ENCODE peak calls at places on chromosomes 7 and 10, in nine cellular contexts. S is GM23248, E is SK-N-SH, W is GM23338, O is HCT116, U is hepatocyte, Z is PC-3, Y is OCI-LY7, J is MM.1S. F is an unnamed sample. For H3K9me2, the result is how much of the 10 kb centered on the place peaks cover.

GRCh38 chr10:7121154-7121797 is 289.6 kb downstream of the SFMBT2 start:
- DNase-seq in S (peak), E (peak), W (peak), O (peak), U (peak), Z (peak), Y (peak), J (peak), F (peak)

GRCh38 chr10:72176701-72177100 is 39.1 kb upstream of the ANAPC16 start:
- DNase-seq in S (no peak), E (no peak), W (no peak), O (no peak), U (no peak), Z (no peak), Y (no peak), J (no peak), F (no peak)

GRCh38 chr10:71063431-71063830 is 148.9 kb upstream of the UNC5B start:
- DNase-seq in S (no peak), E (no peak), W (no peak), O (no peak), U (no peak), Z (no peak), Y (no peak), J (no peak), F (no peak)

GRCh38 chr10:5559642-5560141 is 34.9 kb downstream of the CALML3 start:
- DNase-seq in S (peak), E (no peak), W (no peak), O (no peak), U (no peak), Z (peak), Y (no peak), J (no peak), F (no peak)

GRCh38 chr7:139034855-139035587 is 821 bp downstream of the ZC3HAV1L start:
- DNase-seq in S (peak), E (peak), W (peak), O (no peak), U (peak), Z (peak), Y (no peak), J (no peak), F (no peak)

GRCh38 chr10:62278461-62278910 is 9.8 kb upstream of the RTKN2 start:
- DNase-seq in S (peak), E (no peak), W (no peak), O (no peak), U (no peak), Z (peak), Y (no peak), J (no peak), F (no peak)

GRCh38 chr10:56319386-56319785 is 41.7 kb downstream of the ZWINT start:
- DNase-seq in S (no peak), E (no peak), W (no peak), O (no peak), U (no peak), Z (peak), Y (no peak), J (peak), F (no peak)

GRCh38 chr7:50631639-50632038 is 66.4 kb upstream of the DDC start:
- DNase-seq in S (no peak), E (no peak), W (no peak), O (no peak), U (no peak), Z (no peak), Y (no peak), J (no peak), F (no peak)

GRCh38 chr7:80047032-80047431 is 87.6 kb upstream of the GNAI1 start:
- DNase-seq in S (no peak), E (no peak), W (no peak), O (no peak), U (no peak), Z (no peak), Y (no peak), J (no peak), F (no peak)

GRCh38 chr10:74754397-74754796 is 72.0 kb upstream of the KAT6B start:
- DNase-seq in S (no peak), E (no peak), W (no peak), O (no peak), U (no peak), Z (no peak), Y (no peak), J (no peak), F (no peak)

GRCh38 chr7:63900394-63901203 is 98.0 kb upstream of the ZNF722 start:
- DNase-seq in S (peak), E (peak), W (no peak), O (no peak), U (no peak), Z (peak), Y (no peak), J (peak), F (no peak)

GRCh38 chr10:44931621-44932337 is 20.6 kb downstream of the TMEM72 start:
- DNase-seq in S (no peak), E (no peak), W (no peak), O (no peak), U (no peak), Z (no peak), Y (no peak), J (no peak), F (no peak)

GRCh38 chr10:122636953-122637352 is 62.7 kb downstream of the C10orf120 start:
- DNase-seq in S (no peak), E (peak), W (no peak), O (no peak), U (no peak), Z (no peak), Y (no peak), J (no peak), F (no peak)

GRCh38 chr7:8212638-8213037 is 49.3 kb downstream of the ICA1 start:
- DNase-seq in S (no peak), E (no peak), W (no peak), O (no peak), U (no peak), Z (no peak), Y (no peak), J (no peak), F (no peak)

GRCh38 chr10:12042409-12042796 is 206 bp downstream of the UPF2 start:
- DNase-seq in S (peak), E (no peak), W (peak), O (no peak), U (peak), Z (no peak), Y (peak), J (no peak), F (peak)

GRCh38 chr10:6211341-6212265 is 8.9 kb downstream of the PFKFB3 start:
- DNase-seq in S (peak), E (peak), W (peak), O (no peak), U (peak), Z (no peak), Y (no peak), J (no peak), F (no peak)

GRCh38 chr7:145893925-145894535 is 222.6 kb upstream of the CNTNAP2 start:
- DNase-seq in S (no peak), E (no peak), W (no peak), O (no peak), U (no peak), Z (no peak), Y (no peak), J (no peak), F (no peak)

GRCh38 chr7:50718876-50719275 is 63.8 kb downstream of the GRB10 start:
- DNase-seq in S (no peak), E (no peak), W (no peak), O (no peak), U (no peak), Z (peak), Y (no peak), J (no peak), F (no peak)

GRCh38 chr10:10803273-10803672 is 214.4 kb upstream of the CELF2 start:
- DNase-seq in S (peak), E (no peak), W (no peak), O (no peak), U (no peak), Z (no peak), Y (no peak), J (no peak), F (no peak)

GRCh38 chr10:23516530-23516929 is 77.7 kb downstream of the OTUD1 start:
- DNase-seq in S (peak), E (peak), W (peak), O (no peak), U (peak), Z (peak), Y (no peak), J (peak), F (no peak)

GRCh38 chr7:116353614-116354013 is 143.3 kb downstream of the TES start:
- DNase-seq in S (peak), E (no peak), W (no peak), O (no peak), U (peak), Z (no peak), Y (no peak), J (no peak), F (no peak)

GRCh38 chr10:21173433-21173963 is 276.4 kb upstream of the NEBL start:
- DNase-seq in S (no peak), E (peak), W (peak), O (no peak), U (peak), Z (no peak), Y (no peak), J (no peak), F (no peak)

GRCh38 chr10:110504111-110504735 is 6.5 kb downstream of the DUSP5 start:
- DNase-seq in S (peak), E (no peak), W (no peak), O (no peak), U (no peak), Z (no peak), Y (no peak), J (peak), F (no peak)

GRCh38 chr10:48251152-48251524 is 23.4 kb downstream of the FRMPD2 start:
- DNase-seq in S (no peak), E (no peak), W (no peak), O (no peak), U (no peak), Z (no peak), Y (no peak), J (no peak), F (no peak)

GRCh38 chr7:5699951-5700384 is 81.5 kb downstream of the RNF216 start:
- DNase-seq in S (no peak), E (no peak), W (peak), O (no peak), U (no peak), Z (no peak), Y (peak), J (peak), F (peak)

GRCh38 chr7:40147371-40148246 is 12.8 kb downstream of the SUGCT start:
- DNase-seq in S (no peak), E (no peak), W (peak), O (no peak), U (no peak), Z (no peak), Y (no peak), J (no peak), F (peak)

GRCh38 chr7:6556196-6556595 is 4.9 kb upstream of the GRID2IP start:
- DNase-seq in S (no peak), E (no peak), W (peak), O (no peak), U (peak), Z (peak), Y (peak), J (no peak), F (peak)

GRCh38 chr7:147279951-147280350 is 1163.3 kb downstream of the CNTNAP2 start:
- DNase-seq in S (no peak), E (no peak), W (no peak), O (no peak), U (no peak), Z (no peak), Y (no peak), J (no peak), F (no peak)

GRCh38 chr7:135428011-135428410 is 81.9 kb downstream of the CNOT4 start:
- DNase-seq in S (no peak), E (no peak), W (peak), O (no peak), U (no peak), Z (no peak), Y (no peak), J (no peak), F (no peak)

GRCh38 chr7:69603937-69604494 is 5.7 kb downstream of the AUTS2 start:
- DNase-seq in S (no peak), E (no peak), W (no peak), O (no peak), U (no peak), Z (no peak), Y (peak), J (no peak), F (no peak)

GRCh38 chr10:79070091-79070610 is 1.4 kb downstream of the ZMIZ1 start:
- DNase-seq in S (peak), E (peak), W (peak), O (no peak), U (peak), Z (peak), Y (no peak), J (no peak), F (no peak)

GRCh38 chr10:24706479-24707118 is 17.1 kb downstream of the ARHGAP21 start:
- DNase-seq in S (peak), E (peak), W (no peak), O (no peak), U (peak), Z (peak), Y (no peak), J (no peak), F (no peak)

GRCh38 chr7:37705976-37706375 is 22.4 kb downstream of the GPR141 start:
- DNase-seq in S (no peak), E (no peak), W (peak), O (no peak), U (no peak), Z (no peak), Y (no peak), J (no peak), F (no peak)

GRCh38 chr10:2990764-2991163 is 76.6 kb upstream of the PFKP start:
- DNase-seq in S (no peak), E (no peak), W (no peak), O (no peak), U (no peak), Z (no peak), Y (no peak), J (no peak), F (no peak)

GRCh38 chr10:90887555-90887954 is 15.8 kb downstream of the RPP30 start:
- DNase-seq in S (peak), E (no peak), W (no peak), O (no peak), U (no peak), Z (peak), Y (no peak), J (no peak), F (no peak)
- H3K27ac ChIP-seq in S (no peak), E (no peak), W (no peak), O (no peak), U (no peak), Z (peak), Y (no peak), J (no peak), F (no peak)

GRCh38 chr10:15864419-15864818 is 4.1 kb upstream of the MINDY3 start:
- DNase-seq in S (no peak), E (no peak), W (no peak), O (no peak), U (no peak), Z (peak), Y (no peak), J (no peak), F (no peak)
- H3K9me2 ChIP-seq in S (under half), E (under half), W (under half), O (under half), U (under half), Z (under half), Y (under half), J (under half), F (under half)

GRCh38 chr10:31678573-31679122 is 250.0 kb downstream of the ARHGAP12 start:
- DNase-seq in S (peak), E (no peak), W (no peak), O (no peak), U (no peak), Z (no peak), Y (no peak), J (no peak), F (no peak)
- H3K27ac ChIP-seq in S (no peak), E (no peak), W (no peak), O (no peak), U (no peak), Z (no peak), Y (no peak), J (no peak), F (no peak)

DNA sequence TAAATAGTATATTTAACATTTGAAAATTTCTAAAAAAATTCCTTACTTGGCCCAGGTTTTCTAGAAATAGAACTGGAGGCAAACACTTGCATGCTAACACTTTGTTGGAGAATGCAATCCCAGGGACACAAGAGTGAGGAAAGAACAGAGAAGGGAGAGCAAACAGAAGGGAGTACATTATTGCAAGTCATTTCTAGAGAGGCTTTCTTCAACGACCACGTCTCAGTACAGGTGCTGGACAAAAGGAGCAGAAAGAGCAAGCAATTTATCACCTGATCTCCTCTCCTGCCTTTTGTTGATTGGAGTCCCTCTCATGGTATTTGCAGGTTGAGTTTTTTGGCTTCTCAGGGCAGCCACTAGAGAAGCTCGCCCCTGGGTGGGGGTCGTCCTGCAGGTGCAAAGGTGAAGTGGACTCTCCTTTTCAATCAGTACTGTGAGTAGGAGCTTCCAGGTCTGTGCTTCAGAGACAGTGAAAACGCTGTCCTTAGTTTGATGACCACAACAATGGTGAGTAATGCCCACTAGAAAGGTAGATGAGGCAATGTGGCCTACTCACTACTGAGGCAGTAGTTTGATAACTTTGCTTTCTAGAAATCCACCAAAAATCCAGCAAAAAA is 5.2 kb downstream of the CPED1 start:
- DNase-seq in S (peak), E (no peak), W (no peak), O (no peak), U (no peak), Z (peak), Y (no peak), J (no peak), F (no peak)
- H3K9me2 ChIP-seq in S (under half), E (under half), W (under half), O (under half), U (under half), Z (under half), Y (under half), J (under half), F (under half)

DNA sequence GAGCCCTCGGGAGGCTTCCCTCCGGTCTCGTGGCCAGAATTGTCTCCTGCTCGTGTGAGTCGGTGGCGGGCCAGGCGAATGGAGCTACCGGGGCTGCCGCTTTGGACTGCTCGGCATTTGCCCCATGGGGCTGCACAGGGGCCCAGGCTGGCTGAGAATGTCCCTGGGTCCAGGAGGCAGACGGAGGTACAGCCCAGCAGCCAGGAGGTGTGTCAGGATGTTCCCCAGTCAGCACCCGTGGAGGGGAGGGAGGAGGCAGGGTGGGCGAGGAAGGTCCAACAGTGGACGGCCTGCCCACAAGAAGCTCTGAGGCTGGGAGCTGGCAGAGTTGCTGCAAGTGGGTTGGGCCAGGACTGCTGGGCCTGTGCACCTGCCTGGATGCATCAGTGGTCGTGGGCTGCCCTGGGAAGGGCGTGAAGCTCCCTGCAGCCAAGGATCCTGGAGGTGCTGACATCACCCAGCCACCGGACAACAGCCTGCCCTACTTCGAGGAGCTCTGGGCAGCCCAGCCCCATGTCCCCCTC is 46.4 kb downstream of the PDGFA start:
- DNase-seq in S (no peak), E (no peak), W (no peak), O (no peak), U (no peak), Z (no peak), Y (no peak), J (no peak), F (no peak)
- H3K27ac ChIP-seq in S (no peak), E (no peak), W (no peak), O (no peak), U (no peak), Z (no peak), Y (no peak), J (no peak), F (no peak)

DNA sequence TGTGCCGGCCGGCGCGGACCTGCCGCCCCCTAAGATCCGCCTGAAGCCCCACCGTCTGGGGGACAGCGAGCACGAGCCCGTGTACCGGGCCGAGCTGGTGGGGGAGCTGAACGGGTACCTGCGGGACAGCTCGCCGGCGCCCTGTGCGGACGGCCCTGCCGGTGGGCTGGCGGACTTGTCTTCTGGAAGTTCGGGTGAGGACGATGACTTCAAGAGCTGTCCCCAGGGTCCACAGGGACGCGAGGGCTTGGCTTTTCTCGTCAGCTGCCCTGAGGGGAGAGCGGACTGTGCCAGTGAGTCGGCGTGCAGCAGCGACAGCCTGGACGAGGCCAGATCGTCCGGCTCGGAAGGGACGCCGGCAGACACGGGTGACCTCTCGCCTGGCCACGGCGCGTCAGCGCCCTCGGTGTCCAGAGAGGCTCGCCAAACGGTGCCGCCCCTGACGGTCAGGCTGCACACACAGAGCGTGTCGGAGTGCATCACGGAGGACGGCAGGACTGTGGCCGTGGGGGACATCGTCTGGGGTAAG is 8.5 kb downstream of the PWWP2B start:
- DNase-seq in S (no peak), E (no peak), W (peak), O (no peak), U (no peak), Z (no peak), Y (no peak), J (no peak), F (no peak)
- H3K9me2 ChIP-seq in S (under half), E (under half), W (under half), O (under half), U (under half), Z (under half), Y (under half), J (under half), F (under half)